ENCODE peak calls at places on chromosomes 6 and 20, in four cellular contexts. N, C, S and R are unnamed samples.

GRCh38 chr6:39102024-39102820 is 12.8 kb downstream of the SAYSD1 start:
- DNase-seq in N (no peak), C (peak; percentile 89), S (no peak), R (no peak)

GRCh38 chr6:52284131-52284459 is 447 bp downstream of the MCM3 start:
- DNase-seq in N (no peak), C (peak; percentile 51), S (no peak), R (peak; percentile 45)

GRCh38 chr20:14604143-14604542 is 266.7 kb upstream of the FLRT3 start:
- DNase-seq in N (no peak), C (no peak), S (no peak), R (no peak)

GRCh38 chr6:138161118-138161433 is 663 bp upstream of the ARFGEF3 start:
- DNase-seq in N (no peak), C (no peak), S (no peak), R (no peak)

GRCh38 chr6:99349620-99350141 is at the start of gene FAXC:
- DNase-seq in N (no peak), C (peak; percentile 36), S (no peak), R (no peak)

GRCh38 chr6:71478834-71479541 is 190.4 kb downstream of the OGFRL1 start:
- DNase-seq in N (no peak), C (no peak), S (no peak), R (no peak)

GRCh38 chr6:40395066-40395697 is 192.0 kb downstream of the LRFN2 start:
- DNase-seq in N (no peak), C (no peak), S (no peak), R (no peak)

GRCh38 chr6:105431226-105431625 is 28.3 kb upstream of the PREP start:
- DNase-seq in N (no peak), C (peak; percentile 22), S (no peak), R (peak; percentile 20)

GRCh38 chr20:38109657-38110524 is 55.2 kb downstream of the TGM2 start:
- DNase-seq in N (no peak), C (no peak), S (no peak), R (no peak)

GRCh38 chr6:123810214-123810613 is 6.5 kb downstream of the NKAIN2 start:
- DNase-seq in N (no peak), C (no peak), S (no peak), R (no peak)

GRCh38 chr6:87391334-87391733 is 16.4 kb upstream of the CFAP206 start:
- DNase-seq in N (no peak), C (peak; percentile 56), S (no peak), R (peak; percentile 56)

GRCh38 chr6:49550413-49551125 is at the start of gene C6orf141:
- DNase-seq in N (peak; percentile 50), C (no peak), S (no peak), R (no peak)

GRCh38 chr6:147205690-147206600 is 1.7 kb downstream of the STXBP5 start:
- DNase-seq in N (no peak), C (peak; percentile 64), S (no peak), R (no peak)

GRCh38 chr6:147202516-147203310 is 1.5 kb upstream of the STXBP5 start:
- DNase-seq in N (peak; percentile 67), C (peak; percentile 97), S (peak; percentile 92), R (peak; percentile 97)

GRCh38 chr6:147204060-147204785 is at the start of gene STXBP5:
- DNase-seq in N (peak; percentile 9), C (peak; percentile 60), S (no peak), R (no peak)

GRCh38 chr6:147203311-147204059 is 732 bp upstream of the STXBP5 start:
- DNase-seq in N (peak; percentile 71), C (peak; percentile 96), S (peak; percentile 9), R (no peak)

GRCh38 chr6:147204843-147205311 is 660 bp downstream of the STXBP5 start:
- DNase-seq in N (no peak), C (no peak), S (no peak), R (no peak)
- TF ChIP-seq SPI1 in N (no peak), C (no peak), S (no peak), R (no peak)

GRCh38 chr6:159817951-159818739 is 18.1 kb downstream of the PNLDC1 start:
- DNase-seq in N (no peak), C (no peak), S (no peak), R (no peak)

GRCh38 chr6:159819098-159819497 is 19.0 kb downstream of the PNLDC1 start:
- DNase-seq in N (no peak), C (no peak), S (no peak), R (no peak)

GRCh38 chr6:159813781-159814180 is 13.7 kb downstream of the PNLDC1 start:
- DNase-seq in N (no peak), C (no peak), S (no peak), R (no peak)

GRCh38 chr6:159819932-159820640 is 20.0 kb downstream of the PNLDC1 start:
- DNase-seq in N (no peak), C (no peak), S (no peak), R (peak; percentile 97)

GRCh38 chr6:159815410-159815809 is 15.3 kb downstream of the PNLDC1 start:
- DNase-seq in N (no peak), C (no peak), S (no peak), R (no peak)
- TF ChIP-seq SPI1 in N (no peak), C (no peak), S (no peak), R (no peak)

GRCh38 chr6:134217110-134217509 is 100.8 kb downstream of the SGK1 start:
- DNase-seq in N (no peak), C (no peak), S (no peak), R (no peak)

GRCh38 chr6:134211297-134211696 is 106.6 kb downstream of the SGK1 start:
- DNase-seq in N (no peak), C (no peak), S (no peak), R (no peak)

GRCh38 chr6:134221250-134221649 is 96.7 kb downstream of the SGK1 start:
- DNase-seq in N (no peak), C (no peak), S (no peak), R (no peak)

GRCh38 chr6:134217516-134218140 is 100.3 kb downstream of the SGK1 start:
- DNase-seq in N (no peak), C (no peak), S (no peak), R (no peak)

GRCh38 chr6:134216304-134217029 is 101.4 kb downstream of the SGK1 start:
- DNase-seq in N (no peak), C (peak; percentile 32), S (no peak), R (peak; percentile 76)
- TF ChIP-seq SPI1 in N (peak; percentile 82), C (peak; percentile 68), S (peak; percentile 69), R (peak; percentile 91)

DNA sequence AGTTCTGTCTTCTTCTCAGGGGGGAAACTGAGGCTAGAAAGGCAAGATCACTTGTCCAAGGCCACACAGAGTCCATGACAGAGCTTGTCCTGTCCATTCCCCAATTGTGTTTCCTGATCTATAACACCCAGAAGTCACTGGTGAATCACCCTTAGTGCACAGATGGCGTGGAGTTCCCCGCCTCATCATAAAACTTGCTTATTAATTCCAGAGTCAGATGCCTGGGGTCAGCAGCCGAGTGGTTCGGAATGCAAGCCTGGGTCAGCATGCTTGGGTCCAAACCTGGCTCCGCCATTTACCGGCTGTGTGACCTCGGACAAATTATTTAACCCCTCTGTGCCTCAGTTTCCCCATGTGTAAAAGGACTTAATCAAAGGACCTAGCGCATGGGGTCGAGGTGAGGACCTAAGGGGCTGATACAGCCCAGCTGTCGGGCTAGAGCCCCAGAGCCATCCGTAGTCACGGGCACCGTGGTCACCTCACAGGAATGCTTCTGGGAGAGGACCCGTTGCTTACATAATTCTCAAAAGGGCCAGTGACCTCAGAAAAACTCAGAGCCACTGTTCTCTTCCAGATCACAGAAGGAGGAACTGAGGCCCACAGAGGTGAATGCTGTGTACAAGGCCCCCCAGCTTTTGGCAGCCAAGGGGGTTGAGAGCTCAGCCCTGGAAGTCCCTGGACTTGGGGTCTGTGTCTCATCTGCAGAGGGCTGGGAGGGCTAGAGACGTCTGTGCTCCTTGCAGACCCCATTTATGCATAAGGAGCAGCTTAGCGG is 1.4 kb upstream of the ZBP1 start:
- DNase-seq in N (no peak), C (no peak), S (no peak), R (no peak)
- TF ChIP-seq SPI1 in N (no peak), C (no peak), S (no peak), R (no peak)